ENCODE peak calls at places on chromosome 18, in five cellular contexts. D is effector memory CD8-positive, alpha-beta T cell; Z is upper lobe of right lung; T is T-cell; J is activated naive CD8-positive, alpha-beta T cell treated with anti-CD3 and anti-CD28 coated beads, Interleukin-2, amount 10 ng/mL, durations not matched to agents 7 days and 5 days. S is an unnamed sample.

GRCh38 chr18:33717339-33717738 is 139.3 kb downstream of the ASXL3 start:
- ATAC-seq in T (no peak), J (no peak), D (no peak), Z (no peak), S (no peak)

GRCh38 chr18:24791736-24792135 is 331.3 kb downstream of the HRH4 start:
- ATAC-seq in J (no peak), Z (no peak), T (no peak), D (no peak), S (no peak)

GRCh38 chr18:23868341-23868740 is 146.2 kb upstream of the TTC39C start:
- ATAC-seq in D (no peak), J (no peak), T (no peak), Z (no peak), S (no peak)

GRCh38 chr18:4511166-4511565 is 56.1 kb upstream of the DLGAP1 start:
- ATAC-seq in T (no peak), D (no peak), Z (no peak), J (no peak), S (no peak)

GRCh38 chr18:54957987-54958386 is 1.3 kb downstream of the CCDC68 start:
- ATAC-seq in Z (no peak), T (no peak), D (no peak), J (no peak), S (no peak)

GRCh38 chr18:1270081-1270480 is 365.4 kb downstream of the ADCYAP1 start:
- ATAC-seq in D (no peak), T (no peak), J (no peak), Z (no peak), S (no peak)

GRCh38 chr18:76401496-76401895 is 93.5 kb downstream of the ZNF516 start:
- ATAC-seq in D (peak; percentile 62), T (no peak), Z (peak; percentile 65), J (no peak), S (no peak)

GRCh38 chr18:2102022-2102421 is 469.3 kb downstream of the METTL4 start:
- ATAC-seq in J (no peak), T (no peak), Z (no peak), D (no peak), S (no peak)

GRCh38 chr18:50627594-50628542 is 68.0 kb downstream of the MAPK4 start:
- ATAC-seq in Z (no peak), D (no peak), J (no peak), T (no peak), S (no peak)

GRCh38 chr18:45284174-45284573 is 331.1 kb upstream of the SLC14A2 start:
- ATAC-seq in T (no peak), D (no peak), Z (peak; percentile 48), J (no peak), S (no peak)

GRCh38 chr18:72325307-72325706 is 218.8 kb downstream of the CBLN2 start:
- ATAC-seq in T (no peak), J (no peak), Z (no peak), D (no peak), S (no peak)

GRCh38 chr18:80148316-80149199 is 39.5 kb downstream of the ADNP2 start:
- ATAC-seq in J (no peak), T (no peak), Z (peak; percentile 67), D (no peak), S (no peak)

GRCh38 chr18:78292602-78293001 is 687.0 kb upstream of the SALL3 start:
- ATAC-seq in T (no peak), J (no peak), D (no peak), Z (no peak), S (no peak)

GRCh38 chr18:22663378-22663777 is 245.7 kb upstream of the CTAGE1 start:
- ATAC-seq in J (no peak), Z (no peak), T (no peak), D (no peak), S (no peak)

GRCh38 chr18:58247363-58247834 is 203.4 kb downstream of the NEDD4L start:
- ATAC-seq in J (no peak), D (no peak), Z (peak; percentile 61), T (no peak), S (no peak)

GRCh38 chr18:24930974-24931373 is 421.0 kb downstream of the ZNF521 start:
- ATAC-seq in Z (peak; percentile 63), J (no peak), D (no peak), T (no peak), S (no peak)

GRCh38 chr18:7877609-7878008 is 310.5 kb downstream of the PTPRM start:
- ATAC-seq in T (no peak), Z (peak; percentile 86), D (no peak), J (no peak), S (no peak)

S was measured in SK-N-SH treated with all-trans-retinoic acid at 6 μM for 48 hours.